ENCODE peak calls at places on chromosomes 4 and X, in ten cellular contexts. K, B, E, O, Q, U, X, V, P and W are unnamed samples.

GRCh38 chr4:57064811-57065711 is 45.1 kb downstream of the IGFBP7 start:
- DNase-seq in K (peak), B (no peak), E (peak), O (peak), Q (no peak), U (no peak), X (peak), V (no peak), P (no peak), W (no peak)

GRCh38 chr4:1975880-1976279 is 32.9 kb downstream of the NELFA start:
- DNase-seq in K (no peak), B (no peak), E (no peak), O (no peak), Q (no peak), U (no peak), X (no peak), V (no peak), P (no peak), W (no peak)

GRCh38 chr4:26346203-26346620 is 25.4 kb downstream of the RBPJ start:
- DNase-seq in K (peak), B (no peak), E (peak), O (peak), Q (no peak), U (no peak), X (peak), V (no peak), P (no peak), W (no peak)

GRCh38 chrX:123590842-123591491 is 141.9 kb downstream of the THOC2 start:
- DNase-seq in K (no peak), B (no peak), E (peak), O (peak), Q (no peak), U (peak), X (peak), V (no peak), P (no peak), W (no peak)

GRCh38 chr4:156443488-156443887 is 489.8 kb upstream of the CTSO start:
- DNase-seq in K (no peak), B (no peak), E (no peak), O (no peak), Q (no peak), U (no peak), X (no peak), V (no peak), P (no peak), W (no peak)

GRCh38 chr4:84050014-84050413 is 449.1 kb downstream of the NKX6-1 start:
- DNase-seq in K (no peak), B (no peak), E (peak), O (no peak), Q (no peak), U (no peak), X (peak), V (no peak), P (no peak), W (no peak)

GRCh38 chrX:149453030-149453429 is 52.1 kb downstream of the IDS start:
- DNase-seq in K (peak), B (no peak), E (peak), O (peak), Q (no peak), U (no peak), X (peak), V (no peak), P (no peak), W (no peak)

GRCh38 chr4:165514739-165515138 is 135.9 kb downstream of the CPE start:
- DNase-seq in K (no peak), B (no peak), E (no peak), O (no peak), Q (no peak), U (no peak), X (no peak), V (no peak), P (no peak), W (no peak)

GRCh38 chr4:120078216-120078615 is 11.6 kb upstream of the MAD2L1 start:
- DNase-seq in K (no peak), B (no peak), E (no peak), O (no peak), Q (no peak), U (no peak), X (peak), V (no peak), P (no peak), W (no peak)

GRCh38 chr4:168882650-168883233 is 127.3 kb downstream of the CBR4 start:
- DNase-seq in K (peak), B (no peak), E (no peak), O (peak), Q (no peak), U (no peak), X (peak), V (no peak), P (no peak), W (no peak)

GRCh38 chr4:153076861-153077260 is 127.4 kb upstream of the TRIM2 start:
- DNase-seq in K (no peak), B (no peak), E (no peak), O (no peak), Q (no peak), U (no peak), X (no peak), V (no peak), P (no peak), W (no peak)

GRCh38 chrX:49071877-49072711 is 1.7 kb downstream of the PRAF2 start:
- DNase-seq in K (peak), B (no peak), E (no peak), O (no peak), Q (no peak), U (peak), X (peak), V (no peak), P (no peak), W (peak)

GRCh38 chrX:34528081-34528480 is 129.0 kb downstream of the TMEM47 start:
- DNase-seq in K (no peak), B (no peak), E (peak), O (peak), Q (no peak), U (no peak), X (peak), V (no peak), P (no peak), W (no peak)

GRCh38 chr4:7120341-7120740 is 52.5 kb upstream of the GRPEL1 start:
- DNase-seq in K (no peak), B (no peak), E (no peak), O (peak), Q (no peak), U (no peak), X (peak), V (no peak), P (no peak), W (no peak)

GRCh38 chr4:61175495-61175894 is 24.6 kb upstream of the ADGRL3 start:
- DNase-seq in K (no peak), B (no peak), E (no peak), O (no peak), Q (no peak), U (no peak), X (no peak), V (no peak), P (no peak), W (no peak)

GRCh38 chr4:85928775-85929585 is 430.9 kb downstream of the MAPK10 start:
- DNase-seq in K (peak), B (no peak), E (peak), O (peak), Q (no peak), U (no peak), X (peak), V (peak), P (no peak), W (no peak)

GRCh38 chrX:316351-317325 is 2.0 kb downstream of the GTPBP6 start:
- DNase-seq in K (no peak), B (no peak), E (no peak), O (no peak), Q (no peak), U (no peak), X (no peak), V (no peak), P (no peak), W (no peak)